ENCODE peak calls at places on chromosomes 12 and 14, in four cellular contexts. K is activated T-cell treated with anti-CD3 and anti-CD28 coated beads for 1 hour, E is GM23248, U is cardiac fibroblast. Q is an unnamed sample.

GRCh38 chr12:121334513-121335343 is 17.5 kb downstream of the ANAPC5 start:
- DNase-seq in K (no peak), E (peak), U (peak), Q (peak)

GRCh38 chr12:89994901-89995300 is 286.3 kb upstream of the ATP2B1 start:
- DNase-seq in K (no peak), E (no peak), U (no peak), Q (no peak)

GRCh38 chr12:111442301-111443045 is 36.8 kb downstream of the SH2B3 start:
- DNase-seq in K (no peak), E (no peak), U (no peak), Q (no peak)

GRCh38 chr14:69281450-69282169 is 21.7 kb downstream of the GALNT16 start:
- DNase-seq in K (no peak), E (peak), U (no peak), Q (no peak)

GRCh38 chr14:58705066-58705465 is 67.3 kb downstream of the DACT1 start:
- DNase-seq in K (no peak), E (peak), U (no peak), Q (no peak)

GRCh38 chr12:88493651-88494050 is 86.6 kb downstream of the KITLG start:
- DNase-seq in K (no peak), E (peak), U (peak), Q (peak)

GRCh38 chr14:51564460-51564859 is 87.2 kb upstream of the FRMD6 start:
- DNase-seq in K (no peak), E (no peak), U (no peak), Q (no peak)

GRCh38 chr12:23950011-23950774 is 723 bp upstream of the SOX5 start:
- DNase-seq in K (no peak), E (peak), U (peak), Q (no peak)

GRCh38 chr14:76138119-76138757 is 13.5 kb upstream of the GPATCH2L start:
- DNase-seq in K (no peak), E (no peak), U (peak), Q (no peak)

GRCh38 chr12:65902504-65902903 is 78.2 kb downstream of the HMGA2 start:
- DNase-seq in K (no peak), E (peak), U (peak), Q (no peak)

GRCh38 chr12:110742718-110743570 is at the start of gene PPP1CC:
- DNase-seq in K (peak), E (peak), U (peak), Q (peak)

GRCh38 chr12:105765053-105766019 is 373.4 kb downstream of the NUAK1 start:
- DNase-seq in K (no peak), E (no peak), U (no peak), Q (no peak)

GRCh38 chr14:59707778-59708635 is 131.4 kb upstream of the CCDC175 start:
- DNase-seq in K (no peak), E (peak), U (no peak), Q (no peak)

GRCh38 chr14:42368234-42368633 is 761.6 kb downstream of the LRFN5 start:
- DNase-seq in K (no peak), E (no peak), U (no peak), Q (no peak)

GRCh38 chr14:61601923-61602732 is 93.2 kb upstream of the HIF1A start:
- DNase-seq in K (no peak), E (no peak), U (no peak), Q (no peak)

GRCh38 chr14:51862171-51862838 is 1.9 kb downstream of the GNG2 start:
- DNase-seq in K (no peak), E (peak), U (peak), Q (no peak)

GRCh38 chr12:113088971-113089756 is 32.6 kb downstream of the DTX1 start:
- DNase-seq in K (peak), E (no peak), U (no peak), Q (no peak)

GRCh38 chr12:92810370-92810769 is 107.6 kb downstream of the PLEKHG7 start:
- DNase-seq in K (no peak), E (no peak), U (no peak), Q (no peak)

GRCh38 chr12:98893601-98894411 is 248.7 kb downstream of the APAF1 start:
- DNase-seq in K (no peak), E (no peak), U (no peak), Q (no peak)

GRCh38 chr12:26614217-26614616 is 218.8 kb downstream of the ITPR2 start:
- DNase-seq in K (no peak), E (peak), U (peak), Q (peak)

GRCh38 chr12:53965251-53966069 is 7.5 kb upstream of the HOXC11 start:
- DNase-seq in K (no peak), E (no peak), U (no peak), Q (peak)

GRCh38 chr12:122891661-122892525 is 4.0 kb downstream of the VPS37B start:
- DNase-seq in K (no peak), E (peak), U (peak), Q (peak)

GRCh38 chr12:48991247-48992050 is 7.7 kb downstream of the DDN start:
- DNase-seq in K (no peak), E (no peak), U (no peak), Q (no peak)

GRCh38 chr12:65335021-65335714 is 56.7 kb downstream of the MSRB3 start:
- DNase-seq in K (no peak), E (peak), U (peak), Q (peak)

GRCh38 chr12:102063066-102063465 is 1.3 kb upstream of the WASHC3 start:
- DNase-seq in K (no peak), E (no peak), U (peak), Q (peak)

GRCh38 chr14:91309756-91310280 is 65.3 kb upstream of the GPR68 start:
- DNase-seq in K (no peak), E (no peak), U (no peak), Q (no peak)